ENCODE peak calls at places on chromosomes 16 and 17, in ten cellular contexts. Q is mucosa of descending colon, R is lower leg skin, E is fibroblast of pulmonary artery, Y is psoas muscle, I is WERI-Rb-1, W is thyroid gland, B is GM12865, H is AG04449, G is AG10803. J is an unnamed sample.

GRCh38 chr17:50583636-50584035 is 23.1 kb downstream of the CACNA1G start:
- DNase-seq in Q (no peak), R (no peak), E (no peak), Y (no peak), I (peak), W (no peak), B (no peak), H (no peak), G (no peak), J (no peak)

GRCh38 chr17:32914181-32914580 is 13.8 kb upstream of the TMEM98 start:
- DNase-seq in Q (no peak), R (no peak), E (no peak), Y (no peak), I (no peak), W (no peak), B (no peak), H (no peak), G (no peak), J (no peak)

GRCh38 chr17:38731526-38732294 is 1.6 kb downstream of the CISD3 start:
- DNase-seq in Q (no peak), R (no peak), E (no peak), Y (no peak), I (no peak), W (peak), B (no peak), H (no peak), G (no peak), J (peak)

GRCh38 chr16:19232988-19233387 is 52.5 kb upstream of the CLEC19A start:
- DNase-seq in Q (no peak), R (no peak), E (no peak), Y (no peak), I (no peak), W (no peak), B (no peak), H (no peak), G (no peak), J (no peak)

GRCh38 chr17:79002796-79003593 is 6.6 kb downstream of the CANT1 start:
- DNase-seq in Q (peak), R (no peak), E (no peak), Y (no peak), I (no peak), W (no peak), B (no peak), H (no peak), G (no peak), J (no peak)

GRCh38 chr16:78562156-78562555 is 462.7 kb downstream of the WWOX start:
- DNase-seq in Q (no peak), R (no peak), E (no peak), Y (no peak), I (no peak), W (no peak), B (no peak), H (no peak), G (no peak), J (no peak)

GRCh38 chr16:85334718-85335583 is 222.7 kb upstream of the CIBAR2 start:
- DNase-seq in Q (peak), R (no peak), E (no peak), Y (no peak), I (no peak), W (no peak), B (no peak), H (no peak), G (no peak), J (peak)

GRCh38 chr16:2428051-2428786 is 1.0 kb upstream of the CCNF start:
- DNase-seq in Q (peak), R (no peak), E (peak), Y (no peak), I (peak), W (peak), B (peak), H (no peak), G (no peak), J (peak)

GRCh38 chr17:75265614-75266314 is 4.1 kb downstream of the MRPS7 start:
- DNase-seq in Q (no peak), R (no peak), E (no peak), Y (no peak), I (no peak), W (no peak), B (no peak), H (no peak), G (no peak), J (no peak)

GRCh38 chr17:47838636-47839035 is 2.4 kb downstream of the SCRN2 start:
- DNase-seq in Q (no peak), R (no peak), E (no peak), Y (no peak), I (no peak), W (no peak), B (no peak), H (no peak), G (no peak), J (peak)

GRCh38 chr16:31428277-31428597 is at the start of gene COX6A2:
- DNase-seq in Q (no peak), R (no peak), E (no peak), Y (peak), I (no peak), W (no peak), B (no peak), H (no peak), G (no peak), J (no peak)

DNA sequence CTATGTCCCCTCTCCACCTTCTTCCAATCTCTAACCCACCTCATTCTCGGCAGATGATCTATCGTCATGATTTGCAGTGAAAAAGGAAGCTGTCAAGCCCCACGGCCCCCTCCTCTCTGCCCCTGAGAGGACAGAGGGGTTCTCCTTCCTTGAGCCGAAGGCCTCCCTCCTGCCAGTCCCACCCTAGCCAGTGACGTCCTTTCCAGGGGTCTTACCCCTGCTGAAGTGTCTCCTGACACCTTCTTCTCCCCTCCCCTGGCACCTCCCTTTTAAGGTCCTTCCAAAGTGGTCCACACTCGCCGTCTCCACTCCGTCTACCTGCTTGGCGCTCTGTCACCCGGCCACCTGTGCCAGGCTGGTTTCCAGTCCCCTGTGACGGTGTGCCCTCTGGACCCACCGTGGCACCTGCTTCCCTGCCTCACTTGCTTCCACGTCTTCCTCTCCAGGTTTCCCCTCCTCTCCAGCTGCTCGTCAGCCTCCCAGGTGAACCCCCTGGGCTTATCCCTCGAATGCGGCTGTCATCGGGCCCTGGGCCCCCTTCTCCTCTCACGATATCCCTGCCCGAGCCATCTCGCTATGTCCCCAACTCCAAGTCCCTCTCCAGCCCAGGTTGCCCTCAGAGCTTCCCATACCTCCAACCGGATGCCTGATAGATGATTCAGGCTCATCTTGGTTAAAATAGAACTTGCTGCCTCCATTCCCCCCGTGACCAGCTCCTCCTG is 5.7 kb downstream of the CCDC102A start:
- DNase-seq in Q (peak), R (no peak), E (no peak), Y (no peak), I (peak), W (no peak), B (no peak), H (no peak), G (no peak), J (peak)
- H3K4me3 ChIP-seq in Q (no peak), R (no peak), E (no peak), Y (no peak), I (no peak), W (no peak), B (no peak), H (no peak), G (no peak), J (no peak)

GRCh38 chr17:2090210-2090641 is 35.3 kb downstream of the HIC1 start:
- DNase-seq in Q (no peak), R (no peak), E (no peak), Y (no peak), I (no peak), W (no peak), B (peak), H (no peak), G (no peak), J (no peak)
- H3K4me3 ChIP-seq in Q (no peak), R (no peak), E (no peak), Y (peak), I (no peak), W (no peak), B (peak), H (no peak), G (peak), J (no peak)

GRCh38 chr17:46771601-46772012 is 46.9 kb downstream of the WNT3 start:
- DNase-seq in Q (no peak), R (no peak), E (no peak), Y (no peak), I (peak), W (peak), B (no peak), H (no peak), G (peak), J (peak)
- H3K4me3 ChIP-seq in Q (peak), R (peak), E (peak), Y (peak), I (peak), W (no peak), B (peak), H (peak), G (peak), J (peak)

GRCh38 chr17:61397086-61397842 is 2.4 kb upstream of the TBX2 start:
- DNase-seq in Q (peak), R (no peak), E (no peak), Y (no peak), I (peak), W (no peak), B (no peak), H (no peak), G (no peak), J (no peak)
- H3K4me3 ChIP-seq in Q (no peak), R (no peak), E (no peak), Y (peak), I (peak), W (no peak), B (no peak), H (peak), G (peak), J (peak)

GRCh38 chr16:68350951-68351350 is 40.1 kb downstream of the PRMT7 start:
- DNase-seq in Q (no peak), R (no peak), E (no peak), Y (no peak), I (no peak), W (no peak), B (no peak), H (no peak), G (no peak), J (no peak)
- H3K4me3 ChIP-seq in Q (no peak), R (no peak), E (no peak), Y (no peak), I (no peak), W (no peak), B (no peak), H (no peak), G (no peak), J (no peak)

GRCh38 chr17:8153550-8153956 is 1.3 kb upstream of the PER1 start:
- DNase-seq in Q (peak), R (peak), E (peak), Y (peak), I (peak), W (no peak), B (no peak), H (peak), G (peak), J (peak)
- H3K4me3 ChIP-seq in Q (no peak), R (no peak), E (peak), Y (peak), I (peak), W (peak), B (no peak), H (peak), G (no peak), J (peak)

GRCh38 chr17:16383216-16383615 is 2.3 kb downstream of the UBB start:
- DNase-seq in Q (no peak), R (no peak), E (no peak), Y (no peak), I (no peak), W (no peak), B (no peak), H (no peak), G (no peak), J (no peak)
- H3K4me3 ChIP-seq in Q (no peak), R (no peak), E (no peak), Y (peak), I (no peak), W (no peak), B (peak), H (no peak), G (no peak), J (peak)

DNA sequence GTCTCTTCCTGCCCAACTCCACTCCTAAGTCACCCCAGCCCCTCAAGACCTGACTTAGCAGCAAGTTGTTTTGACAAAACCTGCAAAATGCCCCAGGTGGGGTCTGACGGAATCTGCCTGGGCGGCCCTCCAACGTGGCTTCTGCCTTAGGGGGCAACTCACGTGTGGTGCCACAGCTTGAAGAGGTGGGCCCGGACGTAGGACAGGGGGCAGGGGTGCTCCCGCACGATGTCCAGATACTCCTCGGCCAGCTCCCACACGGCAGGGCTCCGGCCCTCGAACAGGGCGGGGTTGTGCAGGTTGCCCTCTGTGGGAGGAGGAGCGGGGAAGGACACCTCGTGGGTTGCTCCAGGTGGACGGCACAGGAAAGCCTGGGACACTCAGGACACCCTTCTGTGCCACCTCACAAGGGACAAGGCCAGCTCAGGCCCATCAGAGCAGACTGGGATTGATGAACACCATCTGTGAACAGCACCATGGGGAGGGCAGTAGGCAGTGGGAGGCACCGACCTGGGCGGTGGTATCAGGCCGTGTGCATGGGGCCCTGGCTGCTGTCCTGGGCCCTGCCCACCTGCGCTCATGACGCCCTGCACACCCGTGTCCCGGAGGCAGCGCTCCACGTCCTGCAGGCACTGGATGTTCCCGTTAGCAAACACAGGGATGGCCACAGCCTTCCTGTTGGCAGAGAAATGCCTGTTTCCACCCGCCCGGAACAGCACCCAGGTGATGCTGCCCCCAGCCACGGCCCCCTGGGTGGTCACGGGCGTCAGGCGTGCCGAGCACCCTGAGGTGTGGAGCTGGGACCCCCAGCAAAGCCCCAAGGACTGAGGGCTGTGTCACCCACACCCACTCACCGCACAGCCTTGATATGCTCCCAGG is 4.3 kb downstream of the DUS1L start:
- DNase-seq in Q (peak), R (no peak), E (no peak), Y (peak), I (no peak), W (no peak), B (no peak), H (no peak), G (no peak), J (no peak)
- H3K4me3 ChIP-seq in Q (no peak), R (no peak), E (no peak), Y (no peak), I (no peak), W (no peak), B (no peak), H (no peak), G (no peak), J (no peak)